ENCODE peak calls at places on chromosomes 11 and 22, in six cellular contexts. One of them, this sample, is unnamed.

GRCh38 chr22:20760084-20760483 is 13.8 kb upstream of the SERPIND1 start:
- DNase-seq in AG09309: no peak
- DNase-seq in brain microvascular endothelial cell: no peak
- DNase-seq in tibial nerve: no peak
- DNase-seq in GM20000: no peak
- DNase-seq in A549: no peak
- DNase-seq in this sample: no peak

GRCh38 chr11:94315664-94316063 is 11.3 kb downstream of the IZUMO1R start:
- DNase-seq in AG09309: no peak
- DNase-seq in brain microvascular endothelial cell: peak
- DNase-seq in tibial nerve: no peak
- DNase-seq in GM20000: no peak
- DNase-seq in A549: no peak
- DNase-seq in this sample: peak

GRCh38 chr22:35327690-35328471 is 28.2 kb downstream of the TOM1 start:
- DNase-seq in AG09309: no peak
- DNase-seq in brain microvascular endothelial cell: no peak
- DNase-seq in tibial nerve: no peak
- DNase-seq in GM20000: no peak
- DNase-seq in A549: no peak
- DNase-seq in this sample: no peak

GRCh38 chr11:123170929-123171328 is 24.1 kb downstream of the CLMP start:
- DNase-seq in AG09309: no peak
- DNase-seq in brain microvascular endothelial cell: no peak
- DNase-seq in tibial nerve: no peak
- DNase-seq in GM20000: no peak
- DNase-seq in A549: no peak
- DNase-seq in this sample: no peak

GRCh38 chr22:38942702-38943101 is 14.7 kb upstream of the APOBEC3A start:
- DNase-seq in AG09309: no peak
- DNase-seq in brain microvascular endothelial cell: no peak
- DNase-seq in tibial nerve: no peak
- DNase-seq in GM20000: no peak
- DNase-seq in A549: no peak
- DNase-seq in this sample: no peak

GRCh38 chr11:104122008-104122635 is 41.8 kb downstream of the PDGFD start:
- DNase-seq in AG09309: no peak
- DNase-seq in brain microvascular endothelial cell: no peak
- DNase-seq in tibial nerve: no peak
- DNase-seq in GM20000: no peak
- DNase-seq in A549: no peak
- DNase-seq in this sample: no peak

GRCh38 chr22:40006641-40007040 is 11.9 kb downstream of the FAM83F start:
- DNase-seq in AG09309: no peak
- DNase-seq in brain microvascular endothelial cell: no peak
- DNase-seq in tibial nerve: no peak
- DNase-seq in GM20000: no peak
- DNase-seq in A549: no peak
- DNase-seq in this sample: no peak

GRCh38 chr11:71202598-71202944 is 49.8 kb downstream of the SHANK2 start:
- DNase-seq in AG09309: no peak
- DNase-seq in brain microvascular endothelial cell: no peak
- DNase-seq in tibial nerve: no peak
- DNase-seq in GM20000: no peak
- DNase-seq in A549: no peak
- DNase-seq in this sample: no peak

GRCh38 chr22:42930810-42931420 is 73.8 kb upstream of the ARFGAP3 start:
- DNase-seq in AG09309: no peak
- DNase-seq in brain microvascular endothelial cell: peak
- DNase-seq in tibial nerve: no peak
- DNase-seq in GM20000: no peak
- DNase-seq in A549: peak
- DNase-seq in this sample: peak

GRCh38 chr11:16605440-16605970 is 132.9 kb upstream of the C11orf58 start:
- DNase-seq in AG09309: no peak
- DNase-seq in brain microvascular endothelial cell: peak
- DNase-seq in tibial nerve: peak
- DNase-seq in GM20000: peak
- DNase-seq in A549: no peak
- DNase-seq in this sample: no peak

GRCh38 chr11:17734418-17734911 is at the start of gene KCNC1:
- DNase-seq in AG09309: no peak
- DNase-seq in brain microvascular endothelial cell: no peak
- DNase-seq in tibial nerve: no peak
- DNase-seq in GM20000: peak
- DNase-seq in A549: peak
- DNase-seq in this sample: no peak

GRCh38 chr11:69662021-69662698 is 13.0 kb downstream of the LTO1 start:
- DNase-seq in AG09309: no peak
- DNase-seq in brain microvascular endothelial cell: no peak
- DNase-seq in tibial nerve: no peak
- DNase-seq in GM20000: no peak
- DNase-seq in A549: no peak
- DNase-seq in this sample: no peak
- TF ChIP-seq CTCF in AG09309: peak
- TF ChIP-seq CTCF in brain microvascular endothelial cell: peak
- TF ChIP-seq CTCF in tibial nerve: no peak
- TF ChIP-seq CTCF in GM20000: no peak
- TF ChIP-seq CTCF in A549: no peak
- TF ChIP-seq CTCF in this sample: peak

GRCh38 chr11:28529540-28530410 is 421.6 kb downstream of the METTL15 start:
- DNase-seq in AG09309: peak
- DNase-seq in brain microvascular endothelial cell: peak
- DNase-seq in tibial nerve: peak
- DNase-seq in GM20000: peak
- DNase-seq in A549: peak
- DNase-seq in this sample: peak
- TF ChIP-seq CTCF in AG09309: no peak
- TF ChIP-seq CTCF in brain microvascular endothelial cell: peak
- TF ChIP-seq CTCF in tibial nerve: peak
- TF ChIP-seq CTCF in GM20000: no peak
- TF ChIP-seq CTCF in A549: peak
- TF ChIP-seq CTCF in this sample: peak

GRCh38 chr11:6438979-6439571 is 1.7 kb downstream of the HPX start:
- DNase-seq in AG09309: peak
- DNase-seq in brain microvascular endothelial cell: peak
- DNase-seq in tibial nerve: peak
- DNase-seq in GM20000: no peak
- DNase-seq in A549: peak
- DNase-seq in this sample: peak
- TF ChIP-seq CTCF in AG09309: peak
- TF ChIP-seq CTCF in brain microvascular endothelial cell: peak
- TF ChIP-seq CTCF in tibial nerve: peak
- TF ChIP-seq CTCF in GM20000: peak
- TF ChIP-seq CTCF in A549: peak
- TF ChIP-seq CTCF in this sample: peak

GRCh38 chr22:37471721-37472417 is 14.3 kb downstream of the MFNG start:
- DNase-seq in AG09309: no peak
- DNase-seq in brain microvascular endothelial cell: no peak
- DNase-seq in tibial nerve: no peak
- DNase-seq in GM20000: no peak
- DNase-seq in A549: no peak
- DNase-seq in this sample: no peak

GRCh38 chr22:37470087-37470445 is 16.1 kb downstream of the MFNG start:
- DNase-seq in AG09309: no peak
- DNase-seq in brain microvascular endothelial cell: no peak
- DNase-seq in tibial nerve: no peak
- DNase-seq in GM20000: no peak
- DNase-seq in A549: no peak
- DNase-seq in this sample: no peak

GRCh38 chr22:37474447-37475090 is 11.6 kb downstream of the MFNG start:
- DNase-seq in AG09309: no peak
- DNase-seq in brain microvascular endothelial cell: no peak
- DNase-seq in tibial nerve: no peak
- DNase-seq in GM20000: no peak
- DNase-seq in A549: no peak
- DNase-seq in this sample: no peak

GRCh38 chr22:37473437-37473946 is 12.7 kb downstream of the MFNG start:
- DNase-seq in AG09309: no peak
- DNase-seq in brain microvascular endothelial cell: no peak
- DNase-seq in tibial nerve: no peak
- DNase-seq in GM20000: no peak
- DNase-seq in A549: no peak
- DNase-seq in this sample: no peak

DNA sequence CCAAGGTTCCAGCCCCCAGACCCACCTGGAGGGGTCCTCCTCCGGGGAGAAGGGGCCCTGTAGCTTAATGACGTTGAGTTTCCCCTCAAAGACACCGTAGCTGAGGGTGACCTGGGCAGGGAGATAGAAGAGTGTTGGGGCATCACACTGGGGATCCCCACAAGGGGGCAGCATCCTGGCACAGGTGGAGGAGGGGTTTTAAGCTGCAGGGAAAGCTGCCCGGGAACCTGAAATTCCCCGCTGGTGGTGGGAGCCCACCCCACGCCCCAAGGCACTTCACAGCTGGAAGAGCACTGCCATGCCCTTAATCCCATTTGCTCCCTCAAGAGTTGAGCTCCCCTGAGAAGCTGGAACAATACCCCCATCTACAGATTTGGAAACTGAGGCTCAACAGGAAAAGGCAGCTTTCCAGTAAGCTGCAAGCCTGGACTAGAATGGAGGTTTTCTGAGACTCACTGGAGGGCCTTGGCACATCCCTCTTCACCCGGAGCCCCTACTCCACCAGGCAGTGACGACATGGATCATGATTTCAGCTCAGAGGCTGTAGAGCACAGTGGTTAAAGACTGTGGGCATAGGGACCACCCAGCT is 13.7 kb downstream of the MFNG start:
- DNase-seq in AG09309: no peak
- DNase-seq in brain microvascular endothelial cell: no peak
- DNase-seq in tibial nerve: no peak
- DNase-seq in GM20000: no peak
- DNase-seq in A549: peak
- DNase-seq in this sample: peak
- TF ChIP-seq CTCF in AG09309: peak
- TF ChIP-seq CTCF in brain microvascular endothelial cell: peak
- TF ChIP-seq CTCF in tibial nerve: peak
- TF ChIP-seq CTCF in GM20000: peak
- TF ChIP-seq CTCF in A549: peak
- TF ChIP-seq CTCF in this sample: peak

GRCh38 chr11:107666911-107667568 is 44.8 kb downstream of the SLN start:
- DNase-seq in AG09309: no peak
- DNase-seq in brain microvascular endothelial cell: no peak
- DNase-seq in tibial nerve: no peak
- DNase-seq in GM20000: no peak
- DNase-seq in A549: no peak
- DNase-seq in this sample: no peak
- TF ChIP-seq CTCF in AG09309: no peak
- TF ChIP-seq CTCF in brain microvascular endothelial cell: no peak
- TF ChIP-seq CTCF in tibial nerve: no peak
- TF ChIP-seq CTCF in GM20000: no peak
- TF ChIP-seq CTCF in A549: no peak
- TF ChIP-seq CTCF in this sample: no peak

GRCh38 chr22:31394326-31394725 is 5.1 kb upstream of the DRG1 start:
- DNase-seq in AG09309: no peak
- DNase-seq in brain microvascular endothelial cell: peak
- DNase-seq in tibial nerve: no peak
- DNase-seq in GM20000: no peak
- DNase-seq in A549: no peak
- DNase-seq in this sample: no peak

GRCh38 chr22:31400023-31400397 is 606 bp downstream of the DRG1 start:
- DNase-seq in AG09309: no peak
- DNase-seq in brain microvascular endothelial cell: peak
- DNase-seq in tibial nerve: no peak
- DNase-seq in GM20000: no peak
- DNase-seq in A549: no peak
- DNase-seq in this sample: peak

GRCh38 chr22:31393890-31394289 is 5.5 kb upstream of the DRG1 start:
- DNase-seq in AG09309: no peak
- DNase-seq in brain microvascular endothelial cell: peak
- DNase-seq in tibial nerve: no peak
- DNase-seq in GM20000: no peak
- DNase-seq in A549: peak
- DNase-seq in this sample: no peak

DNA sequence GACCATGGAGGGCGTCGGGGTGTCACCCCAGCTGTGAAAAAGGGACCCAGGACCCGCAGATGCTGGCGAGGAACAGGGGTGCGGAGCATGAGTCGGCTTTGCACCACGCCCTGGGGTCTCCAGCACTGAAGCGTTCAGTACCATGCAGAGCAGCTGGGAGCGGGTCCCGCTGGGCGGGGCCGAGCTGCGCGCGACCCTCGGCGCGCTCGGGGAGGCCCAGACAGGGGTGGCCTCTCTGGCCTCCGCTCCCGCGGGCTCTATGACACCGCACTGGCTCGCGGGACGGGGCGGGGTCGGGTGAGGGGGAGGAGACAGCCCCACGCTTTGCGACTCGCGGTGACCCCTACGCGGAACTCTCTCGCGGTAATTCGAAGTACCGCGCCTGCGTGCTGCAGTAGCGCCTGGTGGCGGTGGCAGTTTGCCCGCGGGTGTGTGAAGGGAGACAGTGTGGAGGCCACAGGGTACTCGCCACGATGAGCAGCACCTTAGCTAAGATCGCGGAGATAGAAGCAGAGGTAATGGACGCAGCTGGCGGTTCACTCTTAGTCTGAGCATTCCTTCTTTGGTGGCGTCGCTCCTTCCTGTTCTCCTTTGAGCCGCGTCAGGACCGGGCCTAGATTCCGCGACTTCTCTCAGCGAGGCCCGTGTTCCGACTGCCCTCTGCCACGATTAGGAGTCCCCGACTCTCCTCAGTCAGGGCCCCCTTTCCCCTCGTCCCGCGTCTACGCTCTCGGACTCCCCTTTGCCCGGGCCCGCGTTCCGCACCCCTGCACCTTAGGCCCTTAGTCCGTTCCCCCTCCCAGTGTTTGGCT is at the start of gene DRG1:
- DNase-seq in AG09309: peak
- DNase-seq in brain microvascular endothelial cell: peak
- DNase-seq in tibial nerve: peak
- DNase-seq in GM20000: peak
- DNase-seq in A549: peak
- DNase-seq in this sample: peak
- TF ChIP-seq CTCF in AG09309: no peak
- TF ChIP-seq CTCF in brain microvascular endothelial cell: no peak
- TF ChIP-seq CTCF in tibial nerve: peak
- TF ChIP-seq CTCF in GM20000: no peak
- TF ChIP-seq CTCF in A549: no peak
- TF ChIP-seq CTCF in this sample: no peak

DNA sequence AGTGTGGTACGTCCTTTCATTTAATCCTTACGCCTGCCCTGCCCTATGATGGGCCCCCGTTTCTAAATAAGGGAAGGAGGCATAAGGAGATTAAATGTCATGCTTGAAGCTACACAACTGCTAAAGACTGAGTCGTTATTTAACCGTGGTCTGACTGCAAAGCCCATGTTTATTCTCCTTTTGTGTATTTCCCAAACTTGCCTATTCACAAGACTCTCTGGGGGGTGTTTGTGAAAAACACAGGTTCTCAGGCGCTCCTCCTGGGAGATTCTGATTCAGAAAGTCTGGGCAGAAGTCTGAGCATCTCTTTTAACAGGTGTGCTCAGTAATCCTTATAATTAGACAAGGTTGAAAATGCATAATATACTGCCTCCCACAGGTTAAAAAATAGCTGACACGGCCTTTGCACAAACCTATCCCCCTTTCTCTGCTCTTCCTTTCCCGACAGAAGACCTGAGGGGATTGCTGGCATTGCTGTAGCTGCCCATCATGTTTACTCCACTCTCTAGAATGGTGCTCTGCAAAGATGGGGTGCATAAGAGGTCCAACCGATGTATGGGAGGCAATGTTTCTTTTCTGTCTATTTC is 56.4 kb upstream of the ZBTB44 start:
- DNase-seq in AG09309: no peak
- DNase-seq in brain microvascular endothelial cell: no peak
- DNase-seq in tibial nerve: no peak
- DNase-seq in GM20000: peak
- DNase-seq in A549: no peak
- DNase-seq in this sample: peak
- TF ChIP-seq CTCF in AG09309: no peak
- TF ChIP-seq CTCF in brain microvascular endothelial cell: peak
- TF ChIP-seq CTCF in tibial nerve: no peak
- TF ChIP-seq CTCF in GM20000: peak
- TF ChIP-seq CTCF in A549: no peak
- TF ChIP-seq CTCF in this sample: peak

This sample was measured in bronchial epithelial cell.